ENCODE peak calls at places on chromosome 13, in seven cellular contexts. R is GM04503; H is PC-3; L is EH; M is CD8-positive, alpha-beta T cell; O is ELR; D is psoas muscle. K is an unnamed sample.

GRCh38 chr13:96696501-96696900 is 297.8 kb downstream of the OXGR1 start:
- DNase-seq in L (no peak), D (no peak), M (no peak), R (no peak), H (no peak), O (no peak), K (no peak)

GRCh38 chr13:106566682-106567420 is 1.1 kb downstream of the ARGLU1 start:
- DNase-seq in H (peak; percentile 45), O (peak; percentile 77), D (peak; percentile 59), M (peak; percentile 25), R (no peak), L (peak; percentile 73), K (no peak)

GRCh38 chr13:59823495-59823894 is 340.2 kb downstream of the DIAPH3 start:
- DNase-seq in H (peak; percentile 52), L (peak; percentile 87), M (no peak), O (peak; percentile 88), D (no peak), R (peak; percentile 30), K (no peak)

GRCh38 chr13:28338202-28338601 is 156.7 kb downstream of the FLT1 start:
- DNase-seq in L (peak; percentile 59), D (no peak), O (no peak), M (no peak), R (no peak), H (no peak), K (no peak)

GRCh38 chr13:64314286-64314685 is 2898.6 kb upstream of the PCDH20 start:
- DNase-seq in D (no peak), O (peak; percentile 48), R (no peak), M (no peak), L (peak; percentile 78), H (peak; percentile 74), K (no peak)

GRCh38 chr13:45142440-45143345 is 22.4 kb downstream of the GTF2F2 start:
- DNase-seq in R (no peak), H (peak; percentile 67), L (peak; percentile 22), O (peak; percentile 84), D (no peak), M (no peak), K (no peak)

GRCh38 chr13:77545626-77546412 is 10.3 kb downstream of the SCEL start:
- DNase-seq in L (no peak), R (no peak), M (no peak), O (no peak), D (no peak), H (no peak), K (no peak)

GRCh38 chr13:88217372-88217771 is 546.2 kb downstream of the SLITRK5 start:
- DNase-seq in H (peak; percentile 1), R (no peak), L (no peak), M (no peak), D (no peak), O (peak; percentile 62), K (no peak)

GRCh38 chr13:65909501-65909900 is 1320.6 kb downstream of the PCDH9 start:
- DNase-seq in D (no peak), L (no peak), R (no peak), O (no peak), H (peak; percentile 16), M (no peak), K (no peak)

GRCh38 chr13:35771898-35772297 is 295.4 kb upstream of the MAB21L1 start:
- DNase-seq in O (peak; percentile 96), D (no peak), L (peak; percentile 98), R (peak; percentile 87), M (no peak), H (peak; percentile 72), K (no peak)

GRCh38 chr13:87671031-87671823 is at the start of gene SLITRK5:
- DNase-seq in L (peak; percentile 25), R (no peak), D (peak; percentile 73), O (peak; percentile 80), M (peak; percentile 65), H (peak; percentile 74), K (peak; percentile 66)

GRCh38 chr13:113785051-113786010 is 26.3 kb downstream of the TMEM255B start:
- DNase-seq in H (peak; percentile 97), O (peak; percentile 97), D (no peak), R (peak; percentile 46), L (peak; percentile 91), M (no peak), K (no peak)

GRCh38 chr13:80054806-80055205 is 286.1 kb downstream of the SPRY2 start:
- DNase-seq in D (no peak), L (peak; percentile 52), R (no peak), O (peak; percentile 76), M (no peak), H (no peak), K (no peak)

GRCh38 chr13:59494151-59494550 is 669.6 kb downstream of the DIAPH3 start:
- DNase-seq in H (no peak), M (no peak), D (no peak), O (no peak), R (no peak), L (no peak), K (no peak)

GRCh38 chr13:66219493-66219892 is 1010.6 kb downstream of the PCDH9 start:
- DNase-seq in D (no peak), H (no peak), R (no peak), L (no peak), M (no peak), O (no peak), K (no peak)

GRCh38 chr13:23945612-23946011 is 48.3 kb upstream of the C1QTNF9B start:
- DNase-seq in M (no peak), H (no peak), R (no peak), D (no peak), O (no peak), L (no peak), K (no peak)

GRCh38 chr13:95100525-95101121 is 200.6 kb downstream of the ABCC4 start:
- DNase-seq in R (peak; percentile 41), H (peak; percentile 97), L (peak; percentile 95), M (no peak), D (no peak), O (peak; percentile 94), K (no peak)

GRCh38 chr13:50358221-50358620 is 343.0 kb downstream of the KCNRG start:
- DNase-seq in D (no peak), R (no peak), M (no peak), O (no peak), H (peak; percentile 3), L (no peak), K (no peak)

GRCh38 chr13:58682616-58683015 is 1051.1 kb downstream of the PCDH17 start:
- DNase-seq in O (no peak), L (no peak), M (no peak), R (no peak), D (no peak), H (no peak), K (no peak)

GRCh38 chr13:49099513-49099877 is 120.6 kb upstream of the MLNR start:
- DNase-seq in H (no peak), M (no peak), D (no peak), L (no peak), R (no peak), O (no peak), K (no peak)

GRCh38 chr13:93413972-93414717 is 187.5 kb downstream of the GPC6 start:
- DNase-seq in H (no peak), R (no peak), M (no peak), L (no peak), D (no peak), O (no peak), K (no peak)

GRCh38 chr13:99894105-99894504 is 77.5 kb downstream of the ZIC5 start:
- DNase-seq in M (no peak), O (no peak), R (no peak), H (no peak), D (no peak), L (no peak), K (no peak)

GRCh38 chr13:39699274-39699673 is 43.8 kb downstream of the COG6 start:
- DNase-seq in H (no peak), M (no peak), L (no peak), O (no peak), D (no peak), R (no peak), K (no peak)

GRCh38 chr13:108681986-108682562 is 52.7 kb downstream of the MYO16 start:
- DNase-seq in L (no peak), R (no peak), D (no peak), O (no peak), M (no peak), H (no peak), K (no peak)

K was measured in CD4-positive, alpha-beta T cell.